ENCODE peak calls at places on chromosomes 12 and 14, in ten cellular contexts. One of them, this sample, is unnamed. For H3K4me1, the result is how much of the 10 kb centered on the place peaks cover.

GRCh38 chr14:26281280-26281998 is 316.4 kb downstream of the NOVA1 start:
- DNase-seq in CD4-positive, alpha-beta memory T cell: no peak
- DNase-seq in CD8-positive, alpha-beta T cell: no peak
- DNase-seq in Caco-2: peak
- DNase-seq in HCT116: no peak
- DNase-seq in fibroblast of lung: peak
- DNase-seq in OCI-LY7: no peak
- DNase-seq in K562: peak
- DNase-seq in CD8-positive, alpha-beta memory T cell: no peak
- DNase-seq in spleen: no peak
- DNase-seq in this sample: no peak

GRCh38 chr12:1305063-1305434 is 289.3 kb downstream of the FBXL14 start:
- DNase-seq in CD4-positive, alpha-beta memory T cell: no peak
- DNase-seq in CD8-positive, alpha-beta T cell: no peak
- DNase-seq in Caco-2: no peak
- DNase-seq in HCT116: no peak
- DNase-seq in fibroblast of lung: no peak
- DNase-seq in OCI-LY7: no peak
- DNase-seq in K562: no peak
- DNase-seq in CD8-positive, alpha-beta memory T cell: no peak
- DNase-seq in spleen: no peak
- DNase-seq in this sample: no peak

GRCh38 chr12:953776-954175 is 4.3 kb upstream of the RAD52 start:
- DNase-seq in CD4-positive, alpha-beta memory T cell: no peak
- DNase-seq in CD8-positive, alpha-beta T cell: no peak
- DNase-seq in Caco-2: no peak
- DNase-seq in HCT116: no peak
- DNase-seq in fibroblast of lung: peak
- DNase-seq in OCI-LY7: no peak
- DNase-seq in K562: peak
- DNase-seq in CD8-positive, alpha-beta memory T cell: no peak
- DNase-seq in spleen: no peak
- DNase-seq in this sample: no peak

GRCh38 chr12:40557980-40558379 is 134.3 kb upstream of the CNTN1 start:
- DNase-seq in CD4-positive, alpha-beta memory T cell: no peak
- DNase-seq in CD8-positive, alpha-beta T cell: no peak
- DNase-seq in Caco-2: no peak
- DNase-seq in HCT116: no peak
- DNase-seq in fibroblast of lung: no peak
- DNase-seq in OCI-LY7: no peak
- DNase-seq in K562: no peak
- DNase-seq in CD8-positive, alpha-beta memory T cell: no peak
- DNase-seq in spleen: no peak
- DNase-seq in this sample: no peak

GRCh38 chr14:54867011-54867410 is 35.6 kb downstream of the GCH1 start:
- DNase-seq in CD4-positive, alpha-beta memory T cell: no peak
- DNase-seq in CD8-positive, alpha-beta T cell: no peak
- DNase-seq in Caco-2: no peak
- DNase-seq in HCT116: no peak
- DNase-seq in fibroblast of lung: peak
- DNase-seq in OCI-LY7: no peak
- DNase-seq in K562: no peak
- DNase-seq in CD8-positive, alpha-beta memory T cell: no peak
- DNase-seq in spleen: no peak
- DNase-seq in this sample: no peak

GRCh38 chr14:89481167-89481566 is 64.1 kb upstream of the FOXN3 start:
- DNase-seq in CD4-positive, alpha-beta memory T cell: no peak
- DNase-seq in CD8-positive, alpha-beta T cell: no peak
- DNase-seq in Caco-2: no peak
- DNase-seq in HCT116: no peak
- DNase-seq in fibroblast of lung: no peak
- DNase-seq in OCI-LY7: no peak
- DNase-seq in K562: no peak
- DNase-seq in CD8-positive, alpha-beta memory T cell: no peak
- DNase-seq in spleen: peak
- DNase-seq in this sample: no peak

GRCh38 chr12:118334939-118335567 is 37.7 kb downstream of the TAOK3 start:
- DNase-seq in CD4-positive, alpha-beta memory T cell: no peak
- DNase-seq in CD8-positive, alpha-beta T cell: no peak
- DNase-seq in Caco-2: no peak
- DNase-seq in HCT116: no peak
- DNase-seq in fibroblast of lung: peak
- DNase-seq in OCI-LY7: no peak
- DNase-seq in K562: no peak
- DNase-seq in CD8-positive, alpha-beta memory T cell: no peak
- DNase-seq in spleen: no peak
- DNase-seq in this sample: no peak

GRCh38 chr14:36580856-36581831 is 1.3 kb downstream of the NKX2-8 start:
- DNase-seq in CD4-positive, alpha-beta memory T cell: no peak
- DNase-seq in CD8-positive, alpha-beta T cell: no peak
- DNase-seq in Caco-2: no peak
- DNase-seq in HCT116: no peak
- DNase-seq in fibroblast of lung: peak
- DNase-seq in OCI-LY7: no peak
- DNase-seq in K562: no peak
- DNase-seq in CD8-positive, alpha-beta memory T cell: no peak
- DNase-seq in spleen: no peak
- DNase-seq in this sample: peak

DNA sequence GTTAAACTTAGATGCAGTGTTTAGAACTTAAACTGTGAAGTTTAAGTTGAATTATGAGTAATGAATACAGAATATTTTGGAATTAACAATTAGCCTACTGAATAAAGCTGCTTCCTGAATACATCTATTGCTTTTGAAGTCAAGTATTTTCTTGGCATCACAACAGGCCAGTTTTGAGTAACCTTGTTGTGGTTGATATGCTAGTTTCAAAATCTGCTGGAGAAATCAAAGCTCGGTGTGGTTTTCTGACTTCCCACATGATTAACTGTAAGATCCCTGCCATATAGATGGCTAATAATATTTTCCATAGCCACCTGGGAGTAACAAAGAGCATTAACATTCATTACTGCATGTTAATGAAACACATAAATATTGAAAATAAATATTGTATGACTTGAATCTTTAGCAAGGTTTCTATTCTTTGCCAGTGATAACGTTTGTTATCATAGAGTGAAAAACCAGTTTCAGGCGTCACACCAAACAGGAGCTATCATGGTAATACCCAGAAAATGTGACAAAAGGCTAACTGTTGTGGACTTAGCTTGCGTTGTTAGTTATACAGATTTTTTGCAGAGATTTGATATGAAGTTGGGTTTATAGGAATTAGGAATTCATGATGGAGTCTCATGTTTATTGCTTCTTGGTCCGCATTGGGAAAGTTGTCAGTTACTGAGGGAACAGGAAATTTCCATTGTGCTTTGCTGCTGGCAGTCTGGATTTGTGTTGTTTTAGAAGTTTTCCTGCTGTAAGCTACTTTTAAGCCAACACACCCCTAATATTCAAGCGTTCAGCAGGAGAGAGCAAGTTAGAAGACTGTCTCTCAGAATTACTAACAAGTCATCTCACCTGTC is 32.1 kb downstream of the PPFIBP1 start:
- DNase-seq in CD4-positive, alpha-beta memory T cell: no peak
- DNase-seq in CD8-positive, alpha-beta T cell: no peak
- DNase-seq in Caco-2: no peak
- DNase-seq in HCT116: no peak
- DNase-seq in fibroblast of lung: peak
- DNase-seq in OCI-LY7: no peak
- DNase-seq in K562: no peak
- DNase-seq in CD8-positive, alpha-beta memory T cell: no peak
- DNase-seq in spleen: no peak
- DNase-seq in this sample: no peak
- H3K4me1 ChIP-seq in CD4-positive, alpha-beta memory T cell: under half
- H3K4me1 ChIP-seq in CD8-positive, alpha-beta T cell: under half
- H3K4me1 ChIP-seq in Caco-2: under half
- H3K4me1 ChIP-seq in HCT116: half or more
- H3K4me1 ChIP-seq in fibroblast of lung: under half
- H3K4me1 ChIP-seq in OCI-LY7: under half
- H3K4me1 ChIP-seq in K562: under half
- H3K4me1 ChIP-seq in CD8-positive, alpha-beta memory T cell: under half
- H3K4me1 ChIP-seq in spleen: under half
- H3K4me1 ChIP-seq in this sample: under half

DNA sequence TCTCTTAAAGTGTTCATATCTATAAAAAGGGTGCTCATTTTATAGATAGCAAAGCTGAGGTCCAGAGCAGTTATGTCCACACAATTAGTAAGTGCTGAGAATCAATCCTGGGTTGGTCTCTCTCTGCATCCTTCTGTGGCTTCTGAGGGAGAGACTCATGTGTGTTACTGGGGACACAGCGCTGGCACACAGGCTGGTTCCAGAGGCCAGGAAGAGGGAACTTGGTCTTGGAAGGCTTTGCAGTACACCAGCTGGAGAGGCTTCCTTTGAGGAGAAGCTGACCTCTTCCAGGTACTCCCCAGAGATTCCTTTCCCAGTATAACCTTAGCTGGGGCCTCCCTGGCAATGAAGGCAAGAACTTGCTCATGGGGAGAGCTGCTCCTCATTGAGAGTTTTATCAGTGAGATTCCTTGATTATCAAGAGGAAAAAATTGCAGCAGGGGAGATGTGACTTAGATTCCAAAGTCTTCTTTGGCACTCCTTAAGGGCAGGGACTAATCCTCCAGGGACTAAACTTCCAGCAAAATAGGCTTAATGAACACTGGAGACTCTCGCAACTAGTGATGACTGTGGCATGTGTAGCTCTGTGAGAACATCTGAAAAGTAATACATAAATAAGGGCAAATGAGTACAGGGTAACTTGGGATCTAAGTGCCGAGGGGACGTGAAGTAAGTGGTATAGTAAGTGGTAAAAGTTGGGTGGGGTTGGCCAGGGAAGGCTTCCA is 13.9 kb upstream of the KRT80 start:
- DNase-seq in CD4-positive, alpha-beta memory T cell: no peak
- DNase-seq in CD8-positive, alpha-beta T cell: no peak
- DNase-seq in Caco-2: no peak
- DNase-seq in HCT116: no peak
- DNase-seq in fibroblast of lung: no peak
- DNase-seq in OCI-LY7: no peak
- DNase-seq in K562: no peak
- DNase-seq in CD8-positive, alpha-beta memory T cell: no peak
- DNase-seq in spleen: peak
- DNase-seq in this sample: no peak
- H3K4me1 ChIP-seq in CD4-positive, alpha-beta memory T cell: under half
- H3K4me1 ChIP-seq in CD8-positive, alpha-beta T cell: under half
- H3K4me1 ChIP-seq in Caco-2: under half
- H3K4me1 ChIP-seq in HCT116: half or more
- H3K4me1 ChIP-seq in fibroblast of lung: under half
- H3K4me1 ChIP-seq in OCI-LY7: under half
- H3K4me1 ChIP-seq in K562: under half
- H3K4me1 ChIP-seq in CD8-positive, alpha-beta memory T cell: under half
- H3K4me1 ChIP-seq in spleen: under half
- H3K4me1 ChIP-seq in this sample: under half

DNA sequence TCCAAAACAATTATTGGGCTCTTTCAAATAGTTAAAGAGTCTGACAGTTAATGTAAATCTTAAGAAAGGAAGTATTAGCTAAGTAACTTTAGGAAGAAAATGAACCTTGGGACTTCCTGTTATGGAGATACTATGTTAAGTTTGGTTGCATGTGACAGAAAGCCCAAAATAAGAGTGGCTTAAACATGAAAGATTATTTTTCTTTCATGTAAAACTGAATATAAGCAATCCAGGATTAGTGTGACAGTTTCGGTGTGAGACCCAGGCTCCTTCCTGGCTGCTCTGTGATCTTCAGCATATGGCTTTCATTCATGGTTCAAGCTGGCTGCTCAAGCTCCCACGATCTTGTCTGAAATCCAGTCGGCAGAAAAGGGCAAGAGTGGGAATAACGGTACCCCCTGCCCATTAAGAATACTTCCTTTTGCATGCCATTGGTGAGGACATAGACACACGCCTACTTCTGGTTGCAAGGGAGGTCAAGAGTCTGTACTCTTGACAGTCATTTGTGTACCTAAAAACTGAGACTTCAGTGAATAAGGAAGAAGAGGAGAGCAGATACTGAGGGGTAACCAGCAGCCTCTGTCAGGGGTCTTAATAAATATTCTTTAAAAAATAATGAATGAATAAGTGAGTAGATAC is 2.2 kb upstream of the RPAP3 start:
- DNase-seq in CD4-positive, alpha-beta memory T cell: no peak
- DNase-seq in CD8-positive, alpha-beta T cell: no peak
- DNase-seq in Caco-2: no peak
- DNase-seq in HCT116: no peak
- DNase-seq in fibroblast of lung: no peak
- DNase-seq in OCI-LY7: peak
- DNase-seq in K562: no peak
- DNase-seq in CD8-positive, alpha-beta memory T cell: peak
- DNase-seq in spleen: no peak
- DNase-seq in this sample: no peak
- H3K4me1 ChIP-seq in CD4-positive, alpha-beta memory T cell: half or more
- H3K4me1 ChIP-seq in CD8-positive, alpha-beta T cell: under half
- H3K4me1 ChIP-seq in Caco-2: under half
- H3K4me1 ChIP-seq in HCT116: under half
- H3K4me1 ChIP-seq in fibroblast of lung: under half
- H3K4me1 ChIP-seq in OCI-LY7: half or more
- H3K4me1 ChIP-seq in K562: under half
- H3K4me1 ChIP-seq in CD8-positive, alpha-beta memory T cell: under half
- H3K4me1 ChIP-seq in spleen: half or more
- H3K4me1 ChIP-seq in this sample: under half

GRCh38 chr12:105235747-105236476 is at the start of gene APPL2:
- DNase-seq in CD4-positive, alpha-beta memory T cell: peak
- DNase-seq in CD8-positive, alpha-beta T cell: peak
- DNase-seq in Caco-2: peak
- DNase-seq in HCT116: peak
- DNase-seq in fibroblast of lung: peak
- DNase-seq in OCI-LY7: peak
- DNase-seq in K562: peak
- DNase-seq in CD8-positive, alpha-beta memory T cell: peak
- DNase-seq in spleen: peak
- DNase-seq in this sample: peak

GRCh38 chr12:105237671-105238070 is 1.7 kb upstream of the APPL2 start:
- DNase-seq in CD4-positive, alpha-beta memory T cell: no peak
- DNase-seq in CD8-positive, alpha-beta T cell: no peak
- DNase-seq in Caco-2: no peak
- DNase-seq in HCT116: no peak
- DNase-seq in fibroblast of lung: no peak
- DNase-seq in OCI-LY7: no peak
- DNase-seq in K562: no peak
- DNase-seq in CD8-positive, alpha-beta memory T cell: no peak
- DNase-seq in spleen: no peak
- DNase-seq in this sample: no peak

GRCh38 chr12:105233045-105233905 is 2.7 kb downstream of the APPL2 start:
- DNase-seq in CD4-positive, alpha-beta memory T cell: no peak
- DNase-seq in CD8-positive, alpha-beta T cell: no peak
- DNase-seq in Caco-2: no peak
- DNase-seq in HCT116: no peak
- DNase-seq in fibroblast of lung: no peak
- DNase-seq in OCI-LY7: no peak
- DNase-seq in K562: no peak
- DNase-seq in CD8-positive, alpha-beta memory T cell: no peak
- DNase-seq in spleen: no peak
- DNase-seq in this sample: no peak

GRCh38 chr12:105234197-105234596 is 1.8 kb downstream of the APPL2 start:
- DNase-seq in CD4-positive, alpha-beta memory T cell: no peak
- DNase-seq in CD8-positive, alpha-beta T cell: no peak
- DNase-seq in Caco-2: no peak
- DNase-seq in HCT116: no peak
- DNase-seq in fibroblast of lung: no peak
- DNase-seq in OCI-LY7: peak
- DNase-seq in K562: no peak
- DNase-seq in CD8-positive, alpha-beta memory T cell: no peak
- DNase-seq in spleen: no peak
- DNase-seq in this sample: no peak

DNA sequence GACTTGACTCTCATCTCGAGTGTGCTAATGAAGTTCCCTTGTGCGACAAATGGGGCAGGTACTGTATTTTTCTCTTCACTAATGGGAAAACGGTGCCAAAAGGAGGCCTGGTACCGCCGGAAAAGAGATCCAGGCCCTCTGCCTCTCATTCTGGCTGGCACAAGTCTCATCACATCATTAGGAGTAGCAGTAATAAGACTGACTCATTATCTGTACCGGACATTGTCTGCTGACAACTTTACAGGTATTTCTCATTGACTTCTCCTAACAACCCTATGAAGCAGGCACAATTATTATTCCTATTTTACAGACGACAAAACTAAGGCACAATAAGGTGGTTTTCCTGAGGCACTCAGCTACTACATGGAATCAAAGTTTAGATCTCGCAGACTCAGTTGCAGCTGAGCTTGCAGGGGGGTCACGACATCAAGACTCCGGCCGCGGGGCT is 651 bp downstream of the APPL2 start:
- DNase-seq in CD4-positive, alpha-beta memory T cell: no peak
- DNase-seq in CD8-positive, alpha-beta T cell: no peak
- DNase-seq in Caco-2: no peak
- DNase-seq in HCT116: no peak
- DNase-seq in fibroblast of lung: no peak
- DNase-seq in OCI-LY7: peak
- DNase-seq in K562: peak
- DNase-seq in CD8-positive, alpha-beta memory T cell: no peak
- DNase-seq in spleen: no peak
- DNase-seq in this sample: no peak
- H3K4me1 ChIP-seq in CD4-positive, alpha-beta memory T cell: under half
- H3K4me1 ChIP-seq in CD8-positive, alpha-beta T cell: under half
- H3K4me1 ChIP-seq in Caco-2: under half
- H3K4me1 ChIP-seq in HCT116: under half
- H3K4me1 ChIP-seq in fibroblast of lung: under half
- H3K4me1 ChIP-seq in OCI-LY7: under half
- H3K4me1 ChIP-seq in K562: under half
- H3K4me1 ChIP-seq in CD8-positive, alpha-beta memory T cell: under half
- H3K4me1 ChIP-seq in spleen: half or more
- H3K4me1 ChIP-seq in this sample: under half

This sample was measured in kidney.